ENCODE peak calls at places on chromosomes 5 and 9, in eight cellular contexts. S, D, P, V, C, B, O and N are unnamed samples.

GRCh38 chr5:40165789-40166728 is 513.7 kb upstream of the PTGER4 start:
- DNase-seq in S (no peak), B (no peak), O (no peak), C (no peak), P (no peak), D (peak), V (no peak), N (no peak)

GRCh38 chr5:177524539-177524900 is 7.8 kb upstream of the DDX41 start:
- DNase-seq in S (no peak), O (no peak), P (no peak), D (no peak), C (no peak), B (no peak), V (no peak), N (no peak)

GRCh38 chr9:91814214-91814613 is 135.8 kb downstream of the ROR2 start:
- DNase-seq in B (no peak), O (no peak), V (no peak), S (no peak), C (no peak), D (no peak), P (no peak), N (peak)

GRCh38 chr5:159286420-159287035 is 23.4 kb downstream of the UBLCP1 start:
- DNase-seq in O (peak), C (no peak), D (peak), V (no peak), P (no peak), S (no peak), B (no peak), N (no peak)

GRCh38 chr5:37825334-37825915 is 14.4 kb downstream of the GDNF start:
- DNase-seq in B (no peak), P (no peak), O (no peak), V (no peak), C (no peak), S (no peak), D (no peak), N (no peak)

GRCh38 chr5:20694121-20694520 is 706.1 kb upstream of the CDH18 start:
- DNase-seq in V (no peak), C (no peak), O (no peak), P (no peak), D (no peak), B (no peak), S (no peak), N (no peak)

GRCh38 chr5:154373729-154374179 is 72.0 kb upstream of the SAP30L start:
- DNase-seq in B (no peak), D (no peak), S (no peak), V (no peak), O (no peak), C (no peak), P (no peak), N (no peak)

GRCh38 chr9:103397868-103398600 is 402.9 kb downstream of the CYLC2 start:
- DNase-seq in D (no peak), B (peak), V (no peak), O (peak), P (peak), S (peak), C (peak), N (no peak)

GRCh38 chr5:125743939-125744338 is 679.3 kb upstream of the GRAMD2B start:
- DNase-seq in S (no peak), C (no peak), V (no peak), B (no peak), P (no peak), D (no peak), O (no peak), N (no peak)

GRCh38 chr5:95918421-95919006 is 43.1 kb downstream of the ELL2 start:
- DNase-seq in P (no peak), C (no peak), D (no peak), V (no peak), O (no peak), B (no peak), S (no peak), N (no peak)

GRCh38 chr9:109014267-109015025 is 1.1 kb upstream of the CTNNAL1 start:
- DNase-seq in D (peak), V (no peak), B (no peak), P (no peak), S (no peak), C (no peak), O (no peak), N (peak)

GRCh38 chr5:63263409-63263808 is 684.8 kb downstream of the LRRC70 start:
- DNase-seq in S (no peak), D (no peak), O (no peak), B (no peak), P (no peak), C (no peak), V (no peak), N (no peak)

GRCh38 chr5:172530835-172531703 is 76.7 kb upstream of the SH3PXD2B start:
- DNase-seq in D (no peak), C (no peak), O (no peak), S (no peak), V (peak), B (no peak), P (no peak), N (peak)

GRCh38 chr9:3419892-3420291 is 105.9 kb downstream of the RFX3 start:
- DNase-seq in V (no peak), B (no peak), O (no peak), C (no peak), S (no peak), P (no peak), D (no peak), N (no peak)

GRCh38 chr5:173202266-173202875 is 32.6 kb downstream of the NKX2-5 start:
- DNase-seq in D (no peak), P (no peak), B (no peak), O (no peak), S (no peak), V (no peak), C (no peak), N (no peak)

GRCh38 chr5:174324680-174325079 is 279.2 kb downstream of the NSG2 start:
- DNase-seq in B (no peak), P (no peak), D (peak), O (no peak), V (no peak), S (no peak), C (no peak), N (no peak)

GRCh38 chr9:91163441-91163772 is 198.3 kb downstream of the AUH start:
- DNase-seq in S (no peak), O (no peak), V (peak), C (no peak), P (no peak), B (no peak), D (no peak), N (peak)

GRCh38 chr5:42970636-42971559 is 69.2 kb downstream of the ANXA2R start:
- DNase-seq in P (no peak), V (no peak), S (no peak), C (no peak), B (peak), D (no peak), O (no peak), N (no peak)

GRCh38 chr5:33487256-33487655 is 46.5 kb downstream of the TARS1 start:
- DNase-seq in B (no peak), C (no peak), D (no peak), O (no peak), V (no peak), S (no peak), P (no peak), N (no peak)

GRCh38 chr9:136546697-136547481 is 1.0 kb upstream of the NOTCH1 start:
- DNase-seq in O (peak), C (peak), V (peak), P (peak), B (peak), D (peak), S (no peak), N (peak)

GRCh38 chr9:136544549-136545064 is 1.2 kb downstream of the NOTCH1 start:
- DNase-seq in C (peak), O (no peak), D (no peak), P (peak), B (peak), V (no peak), S (no peak), N (no peak)

GRCh38 chr9:136545966-136546696 is at the start of gene NOTCH1:
- DNase-seq in D (peak), O (peak), V (peak), P (peak), C (peak), S (no peak), B (peak), N (peak)

GRCh38 chr9:136543830-136544548 is 1.9 kb downstream of the NOTCH1 start:
- DNase-seq in D (no peak), V (no peak), S (no peak), O (no peak), B (no peak), C (no peak), P (no peak), N (no peak)

GRCh38 chr9:136545065-136545965 is 533 bp downstream of the NOTCH1 start:
- DNase-seq in S (no peak), P (no peak), B (peak), C (no peak), O (no peak), V (no peak), D (no peak), N (no peak)
- TF ChIP-seq CTCF in S (no peak), P (no peak), B (no peak), C (no peak), O (no peak), V (no peak), D (peak), N (no peak)

DNA sequence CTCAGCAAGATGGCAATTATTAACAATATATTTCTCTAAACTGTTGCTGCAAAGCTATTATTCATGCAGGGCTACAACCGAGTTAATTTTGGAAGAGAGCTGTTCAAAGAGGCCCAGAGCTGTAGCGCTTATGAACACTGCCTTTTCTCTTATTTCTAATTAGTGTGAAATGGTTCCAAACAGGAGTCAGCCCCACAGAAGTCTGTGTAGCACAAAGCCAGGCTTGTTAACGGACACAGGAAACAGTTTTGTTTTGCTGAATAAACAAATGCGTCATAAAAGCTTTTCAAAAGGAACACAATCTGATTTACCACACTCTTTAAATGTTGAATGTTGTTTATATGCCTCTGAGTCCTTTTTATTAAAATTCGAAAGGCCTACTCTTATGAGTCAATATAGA is 396.5 kb downstream of the ANXA1 start:
- DNase-seq in B (no peak), S (no peak), C (no peak), V (no peak), D (no peak), O (no peak), P (no peak), N (no peak)
- H3K4me3 ChIP-seq in B (no peak), S (peak), C (no peak), V (no peak), D (no peak), O (no peak), P (no peak), N (no peak)

DNA sequence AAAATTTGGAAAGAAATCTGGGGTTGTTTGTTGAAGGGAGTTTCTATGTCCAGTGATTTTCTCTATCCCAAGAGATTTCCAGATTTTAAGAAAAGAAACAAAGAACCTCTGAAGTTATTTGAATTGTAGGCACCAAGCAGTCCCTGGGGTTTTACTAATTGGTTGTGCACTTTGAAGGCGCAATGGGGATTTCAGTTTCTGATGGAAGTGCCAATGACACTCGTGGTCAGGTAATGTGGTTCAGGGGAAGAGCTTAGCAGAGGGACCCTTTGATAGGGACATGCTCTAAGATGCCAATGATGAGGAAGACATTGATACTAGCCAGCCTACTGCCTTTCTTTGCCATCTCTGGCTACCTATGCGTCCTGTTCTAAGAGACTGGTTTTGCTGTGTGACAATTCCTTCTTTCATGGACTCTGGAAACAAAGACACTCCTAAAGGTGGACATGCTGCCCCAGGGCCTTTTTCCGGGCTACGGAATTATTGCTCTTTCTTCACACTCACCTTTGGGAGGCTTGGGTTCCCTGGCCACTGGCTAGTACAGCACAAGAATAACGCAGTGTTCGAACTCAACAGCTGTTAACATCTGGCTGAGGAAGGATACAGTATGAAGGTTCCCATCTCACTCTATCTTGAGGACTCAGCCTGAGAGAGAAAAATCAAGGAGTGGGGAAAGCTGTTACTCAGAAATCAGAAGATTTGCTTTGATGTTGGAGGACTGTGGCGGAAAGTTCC is 6.9 kb upstream of the TRAF1 start:
- DNase-seq in S (no peak), B (no peak), O (no peak), P (no peak), V (no peak), D (no peak), C (no peak), N (peak)
- H3K27ac ChIP-seq in S (no peak), B (no peak), O (peak), P (no peak), V (no peak), D (no peak), C (peak), N (peak)

GRCh38 chr5:26024774-26025173 is 1013.6 kb downstream of the CDH9 start:
- DNase-seq in V (no peak), C (no peak), D (no peak), B (no peak), P (no peak), O (no peak), S (no peak), N (no peak)
- TF ChIP-seq CTCF in V (no peak), C (no peak), D (no peak), B (no peak), P (no peak), O (no peak), S (peak), N (no peak)

DNA sequence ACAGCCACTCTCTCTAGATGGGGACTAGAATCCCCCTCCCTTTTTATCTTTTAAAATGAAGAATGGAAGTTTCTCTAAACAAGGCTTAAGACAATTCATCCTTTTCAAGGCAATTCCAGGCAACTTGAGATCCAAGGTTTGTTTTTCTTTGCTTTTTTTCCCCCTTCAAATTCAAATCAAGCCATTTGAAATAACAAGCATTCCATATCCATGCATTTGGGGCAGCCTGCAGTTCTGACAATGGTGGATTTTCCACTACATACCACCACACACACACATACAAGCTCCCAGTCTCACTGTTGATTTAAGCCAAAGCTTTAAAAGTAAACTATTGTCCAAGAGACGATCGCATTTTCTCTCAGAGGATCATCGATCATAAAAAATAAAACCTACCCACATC is 424 bp downstream of the INSYN2B start:
- DNase-seq in C (no peak), O (no peak), V (no peak), S (no peak), B (no peak), D (peak), P (no peak), N (no peak)
- H3K4me3 ChIP-seq in C (no peak), O (no peak), V (peak), S (peak), B (no peak), D (peak), P (no peak), N (no peak)

GRCh38 chr9:131258186-131258585 is 18.1 kb downstream of the FAM78A start:
- DNase-seq in O (peak), B (peak), D (no peak), P (no peak), V (no peak), S (no peak), C (no peak), N (no peak)

GRCh38 chr9:131258698-131259431 is 17.4 kb downstream of the FAM78A start:
- DNase-seq in V (no peak), C (no peak), S (no peak), B (peak), O (no peak), P (no peak), D (no peak), N (no peak)

GRCh38 chr9:131255731-131256197 is 20.5 kb downstream of the FAM78A start:
- DNase-seq in D (no peak), B (no peak), S (no peak), O (no peak), P (no peak), C (no peak), V (no peak), N (no peak)

GRCh38 chr9:131259432-131259885 is 16.9 kb downstream of the FAM78A start:
- DNase-seq in P (no peak), D (no peak), O (no peak), V (no peak), B (peak), S (no peak), C (no peak), N (no peak)

DNA sequence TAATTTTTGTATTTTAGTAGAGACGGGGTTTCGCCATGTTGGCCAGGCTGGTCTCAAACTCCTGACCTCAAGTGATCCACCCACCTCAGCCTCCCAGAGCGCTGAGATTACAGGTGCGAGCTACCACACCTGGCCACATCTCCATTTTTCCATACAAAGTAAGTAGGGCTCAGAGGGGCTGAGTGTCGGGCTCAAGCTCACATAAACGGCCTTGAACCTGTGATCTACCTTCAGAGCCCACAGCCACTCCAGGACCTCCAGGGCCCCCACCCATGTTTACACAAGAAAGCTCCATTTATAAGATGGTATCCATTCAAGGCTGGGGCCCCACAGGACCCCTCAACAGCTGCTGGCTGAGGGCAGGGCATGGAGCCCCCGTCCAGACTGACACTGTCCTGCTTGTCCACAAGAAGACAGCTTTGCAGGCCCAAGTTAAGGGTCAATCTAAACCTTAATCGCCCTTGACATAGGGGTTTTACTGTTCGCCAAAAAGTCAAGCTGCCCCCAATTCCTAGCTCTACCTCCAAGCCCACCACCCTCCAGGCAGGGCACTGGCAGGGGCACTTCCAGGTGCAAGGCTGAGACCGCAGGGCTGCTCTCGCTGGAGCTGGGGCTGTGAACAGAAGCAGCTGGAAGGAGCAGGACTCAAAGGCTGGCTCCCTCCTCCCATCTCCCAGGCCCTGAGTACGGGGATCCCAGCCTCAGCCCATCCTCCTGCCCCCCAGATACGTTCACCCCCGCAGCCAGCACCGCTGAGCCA is 18.9 kb downstream of the FAM78A start:
- DNase-seq in V (no peak), O (peak), D (no peak), C (no peak), P (no peak), S (no peak), B (peak), N (no peak)
- H3K27ac ChIP-seq in V (no peak), O (peak), D (no peak), C (peak), P (no peak), S (no peak), B (peak), N (no peak)

DNA sequence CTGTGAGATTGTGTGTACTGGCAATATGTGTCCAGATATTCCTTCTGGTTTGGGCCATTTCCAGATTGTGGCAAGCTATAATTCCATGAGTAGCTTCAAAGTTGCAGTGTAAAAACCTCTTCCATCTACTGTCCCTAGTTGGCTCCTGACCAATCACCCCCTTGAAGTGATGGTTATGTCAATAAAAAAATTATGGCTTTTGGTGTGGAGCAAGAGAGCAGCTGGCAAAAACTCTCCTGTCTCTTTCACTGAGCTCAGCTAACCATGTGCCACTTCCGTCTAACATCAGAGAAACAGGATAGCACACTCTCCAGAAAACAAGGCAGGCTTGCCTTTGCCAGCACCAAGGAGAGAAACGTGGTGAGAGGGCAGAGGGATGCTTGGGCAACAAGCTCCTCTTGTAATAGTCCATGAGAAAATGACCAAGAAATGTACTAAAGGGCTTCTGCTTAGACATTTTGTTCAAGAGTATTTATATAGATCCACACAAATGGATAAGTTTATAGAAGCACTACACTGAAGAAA is 914.4 kb upstream of the SEMA6A start:
- DNase-seq in O (no peak), B (no peak), P (no peak), D (no peak), V (no peak), C (no peak), S (no peak), N (no peak)
- TF ChIP-seq CTCF in O (no peak), B (no peak), P (no peak), D (no peak), V (no peak), C (no peak), S (no peak), N (no peak)